ENCODE peak calls at places on chromosomes 12 and 14, in four cellular contexts. F is K562, W is GM12878, J is HepG2. Z is an unnamed sample.

GRCh38 chr12:91361864-91362263 is 179.2 kb upstream of the DCN start:
- DNase-seq in F (peak), W (no peak), J (peak), Z (no peak)

GRCh38 chr12:130031571-130032189 is 127.9 kb upstream of the TMEM132D start:
- DNase-seq in F (peak), W (no peak), J (peak), Z (peak)

GRCh38 chr12:117807946-117808345 is 160.8 kb downstream of the KSR2 start:
- DNase-seq in F (no peak), W (no peak), J (no peak), Z (no peak)

GRCh38 chr12:130280226-130280625 is 57.5 kb upstream of the PIWIL1 start:
- DNase-seq in F (no peak), W (no peak), J (no peak), Z (no peak)

GRCh38 chr12:13197526-13198141 is 1.1 kb downstream of the EMP1 start:
- DNase-seq in F (peak), W (no peak), J (no peak), Z (no peak)

GRCh38 chr12:57522887-57523705 is 472 bp downstream of the MBD6 start:
- DNase-seq in F (peak), W (no peak), J (no peak), Z (no peak)

GRCh38 chr12:132218519-132218860 is 74.2 kb downstream of the NOC4L start:
- DNase-seq in F (no peak), W (no peak), J (no peak), Z (no peak)

GRCh38 chr12:43337571-43338497 is 214.2 kb downstream of the ADAMTS20 start:
- DNase-seq in F (no peak), W (no peak), J (no peak), Z (no peak)

GRCh38 chr14:77738559-77739250 is 22.3 kb downstream of the SNW1 start:
- DNase-seq in F (no peak), W (no peak), J (no peak), Z (no peak)

GRCh38 chr12:321606-322326 is 59.1 kb upstream of the SLC6A13 start:
- DNase-seq in F (no peak), W (no peak), J (peak), Z (no peak)

GRCh38 chr14:72301352-72301751 is 369.1 kb downstream of the RGS6 start:
- DNase-seq in F (no peak), W (no peak), J (no peak), Z (no peak)

GRCh38 chr12:53561590-53561953 is 54.3 kb upstream of the NPFF start:
- DNase-seq in F (no peak), W (no peak), J (peak), Z (no peak)

GRCh38 chr12:11837318-11837934 is 188.0 kb downstream of the ETV6 start:
- DNase-seq in F (no peak), W (no peak), J (no peak), Z (no peak)

GRCh38 chr14:64671591-64671990 is 32.6 kb upstream of the PLEKHG3 start:
- DNase-seq in F (peak), W (no peak), J (peak), Z (no peak)

GRCh38 chr14:104388631-104389325 is 190.8 kb upstream of the C14orf180 start:
- DNase-seq in F (no peak), W (no peak), J (no peak), Z (no peak)

GRCh38 chr14:104392001-104392395 is 187.6 kb upstream of the C14orf180 start:
- DNase-seq in F (no peak), W (no peak), J (no peak), Z (no peak)

GRCh38 chr14:104389326-104390220 is 190.0 kb upstream of the C14orf180 start:
- DNase-seq in F (no peak), W (no peak), J (no peak), Z (no peak)

GRCh38 chr14:104390941-104391901 is 188.3 kb upstream of the C14orf180 start:
- DNase-seq in F (no peak), W (no peak), J (no peak), Z (no peak)

GRCh38 chr14:104390221-104390931 is 189.2 kb upstream of the C14orf180 start:
- DNase-seq in F (no peak), W (no peak), J (no peak), Z (no peak)
- TF ChIP-seq HDAC6 in F (no peak), W (no peak), J (no peak), Z (no peak)

DNA sequence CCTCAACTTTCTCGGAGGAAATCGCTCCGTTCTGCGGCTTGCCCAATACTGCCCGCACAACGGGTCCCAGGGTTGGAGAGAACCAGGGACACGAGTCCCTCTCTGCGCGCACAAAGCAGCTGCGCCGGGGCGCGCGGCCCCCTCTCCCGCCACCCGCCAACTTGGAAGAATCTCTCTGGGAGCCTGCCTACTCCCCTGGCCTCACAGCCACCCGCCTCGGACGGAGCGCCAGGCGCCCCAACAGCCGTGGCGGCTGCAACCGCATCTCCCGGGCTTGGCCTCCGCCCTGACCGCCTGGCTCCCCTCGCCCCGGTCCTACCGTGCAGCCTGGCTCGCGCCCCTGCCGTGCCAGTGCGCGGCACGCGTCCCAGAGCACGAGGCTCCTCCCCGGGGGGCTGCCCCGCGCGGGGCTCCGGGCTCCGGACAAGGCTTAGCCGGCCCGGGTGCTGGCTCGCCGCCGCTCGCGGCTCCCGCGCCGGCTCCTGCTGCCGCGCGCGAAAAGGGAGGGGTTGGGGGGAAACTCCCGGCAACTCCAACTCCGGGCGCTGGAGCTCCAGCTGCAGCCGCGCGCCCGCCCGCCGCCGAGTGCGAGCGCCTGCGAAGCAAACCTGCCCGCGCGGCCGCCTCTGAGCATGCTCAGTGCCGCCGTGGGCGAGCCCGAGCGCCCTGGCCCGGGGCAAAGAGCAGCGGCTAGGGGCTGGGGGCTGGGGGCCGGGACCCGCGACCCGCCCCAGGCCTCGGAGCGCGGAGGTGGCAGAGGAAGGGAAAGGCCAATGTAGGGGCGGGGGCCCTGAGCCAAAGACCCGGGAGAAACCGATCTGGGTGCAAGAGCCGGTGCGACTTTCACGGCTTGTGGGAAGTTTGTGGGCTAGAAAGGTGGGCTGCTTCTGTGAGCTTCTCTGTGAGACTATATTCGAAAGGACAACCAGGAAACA is at the start of gene STXBP6:
- DNase-seq in F (no peak), W (no peak), J (peak), Z (peak)
- TF ChIP-seq CREB1 in F (no peak), W (no peak), J (no peak), Z (no peak)

GRCh38 chr14:74980746-74981661 is 21.7 kb upstream of the EIF2B2 start:
- DNase-seq in F (peak), W (no peak), J (no peak), Z (no peak)

GRCh38 chr14:74981833-74982232 is 20.9 kb upstream of the EIF2B2 start:
- DNase-seq in F (no peak), W (no peak), J (no peak), Z (no peak)

GRCh38 chr14:74979442-74980397 is 23.0 kb upstream of the EIF2B2 start:
- DNase-seq in F (peak), W (no peak), J (no peak), Z (no peak)

GRCh38 chr14:74979029-74979428 is 23.6 kb upstream of the PGF start:
- DNase-seq in F (peak), W (no peak), J (no peak), Z (no peak)

DNA sequence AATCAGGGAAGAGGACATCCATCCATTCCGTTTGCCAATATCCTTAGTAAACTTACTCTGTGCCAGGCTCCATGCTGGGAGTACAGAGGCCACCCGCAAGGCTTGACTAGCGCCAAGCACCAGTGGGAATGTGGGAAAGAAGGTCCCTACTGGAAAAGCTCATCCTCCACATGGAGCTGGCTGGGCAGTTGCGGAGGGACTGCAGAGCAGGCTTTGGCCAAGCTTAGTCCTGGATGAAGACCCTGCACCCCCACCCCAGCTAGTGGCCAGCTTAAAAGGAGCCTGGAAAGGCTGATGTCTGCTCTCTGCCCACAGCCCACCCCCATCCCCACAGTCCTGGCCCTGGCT is 22.3 kb upstream of the EIF2B2 start:
- DNase-seq in F (peak), W (no peak), J (no peak), Z (no peak)
- TF ChIP-seq HDAC6 in F (no peak), W (no peak), J (no peak), Z (no peak)

DNA sequence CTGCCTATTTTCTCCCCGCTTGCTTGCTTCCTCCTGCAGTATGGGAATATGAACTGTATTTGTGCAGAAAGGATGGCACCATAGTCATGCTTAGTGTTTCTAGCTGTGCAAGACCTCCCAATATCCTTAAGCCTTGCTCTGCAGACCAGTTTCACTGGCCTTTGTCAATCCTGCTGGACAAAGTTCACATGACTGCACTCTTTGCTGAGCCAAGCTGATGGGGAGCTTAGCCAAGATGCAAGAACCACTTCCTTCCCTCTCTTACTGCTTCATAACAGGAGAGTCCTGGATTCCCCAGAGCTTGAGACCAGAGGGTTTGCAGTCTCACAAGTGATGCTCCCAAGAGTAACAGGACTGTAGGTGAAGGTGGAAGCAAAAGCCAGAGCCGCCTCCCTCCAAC is 3.8 kb downstream of the ASIC1 start:
- DNase-seq in F (no peak), W (no peak), J (no peak), Z (no peak)
- TF ChIP-seq CREB1 in F (no peak), W (no peak), J (no peak), Z (no peak)

DNA sequence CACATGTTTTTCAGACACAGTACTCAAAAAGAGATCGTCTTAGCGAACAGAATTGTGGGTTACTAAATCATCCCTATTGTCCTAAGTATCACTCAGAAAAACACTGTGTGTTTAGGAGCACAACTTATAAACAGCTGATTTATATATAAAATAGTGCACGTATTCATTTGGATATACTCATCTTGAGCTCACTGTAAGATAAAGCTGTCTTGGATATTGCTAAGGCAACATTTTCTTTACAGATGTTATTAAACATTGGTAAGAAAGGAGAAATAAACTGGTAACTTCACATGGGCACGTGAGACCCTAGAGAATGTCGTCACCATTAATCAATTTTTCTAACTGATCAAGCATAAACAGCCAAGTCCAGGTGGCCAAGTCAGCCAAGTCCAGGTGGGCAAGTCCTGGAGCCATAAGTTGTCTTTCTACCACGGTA is 1.7 kb downstream of the PAWR start:
- DNase-seq in F (no peak), W (no peak), J (peak), Z (no peak)
- TF ChIP-seq HDAC6 in F (no peak), W (no peak), J (no peak), Z (no peak)

DNA sequence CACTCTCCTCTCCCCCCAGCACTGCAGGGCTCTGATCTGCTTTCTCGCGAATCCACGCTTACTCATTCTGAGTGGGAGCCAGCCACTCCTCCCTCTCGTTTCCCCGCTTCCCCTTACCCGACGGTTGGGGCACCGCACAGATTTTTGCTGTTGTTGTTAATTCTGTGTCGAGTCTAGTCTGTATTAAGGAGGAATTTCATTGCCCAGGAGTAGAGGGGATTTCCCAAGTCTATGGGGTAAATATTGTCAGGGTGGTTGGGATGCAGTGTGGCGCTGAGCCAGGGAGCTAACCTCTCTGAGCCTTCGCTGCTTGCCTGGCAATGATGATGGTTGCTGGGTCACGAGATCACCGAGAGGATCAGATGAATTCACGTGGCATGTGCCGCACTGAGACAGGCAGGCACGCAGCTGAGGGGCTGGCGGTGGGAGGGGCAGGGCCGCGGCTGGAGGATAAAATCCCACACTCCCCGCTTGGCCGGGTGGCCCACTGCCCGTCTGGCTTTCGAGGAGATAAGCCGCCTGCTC is 18.5 kb downstream of the NCOR2 start:
- DNase-seq in F (no peak), W (no peak), J (no peak), Z (no peak)
- TF ChIP-seq CREB1 in F (no peak), W (no peak), J (no peak), Z (no peak)

DNA sequence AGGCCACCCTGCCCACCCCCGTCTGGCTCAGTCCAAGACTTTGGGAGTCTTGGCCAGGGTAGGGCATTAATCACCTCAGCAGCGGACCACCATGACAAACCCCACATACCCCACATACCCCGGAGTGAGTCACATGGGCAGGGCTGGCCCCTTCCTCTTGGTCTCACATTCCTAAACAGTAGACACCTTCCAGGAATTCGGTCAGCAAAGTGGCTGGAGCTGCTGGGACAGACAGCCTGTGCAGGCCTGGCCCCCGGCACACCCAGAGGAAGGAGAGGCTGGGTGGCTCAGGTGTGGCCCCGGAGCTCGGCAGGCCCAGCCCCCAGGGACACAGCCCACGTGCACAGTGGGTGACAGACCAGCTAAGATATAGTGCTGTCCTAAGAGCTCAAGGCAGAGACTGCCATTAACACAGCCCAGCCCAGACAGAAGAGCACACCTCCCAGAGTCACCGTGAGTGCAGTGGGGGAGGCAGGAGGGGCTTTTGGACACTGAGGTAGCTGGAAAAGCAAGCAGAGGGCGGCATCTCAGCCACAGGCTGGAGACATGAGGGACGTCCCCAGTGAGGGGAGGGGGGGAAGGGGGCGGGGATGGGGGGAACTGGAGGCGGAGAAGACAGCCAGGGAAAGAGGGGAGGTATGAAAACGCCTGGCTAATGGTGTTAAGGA is 24.0 kb downstream of the CCDC85C start:
- DNase-seq in F (peak), W (no peak), J (no peak), Z (no peak)
- TF ChIP-seq HDAC6 in F (no peak), W (no peak), J (no peak), Z (no peak)